ENCODE peak calls at places on chromosomes 5 and 9, in six cellular contexts. One of them, this sample, is unnamed.

GRCh38 chr5:66849803-66850202 is 253.6 kb downstream of the MAST4 start:
- DNase-seq in CD4-positive, alpha-beta T cell: no peak
- DNase-seq in suprapubic skin: no peak
- DNase-seq in substantia nigra: no peak
- DNase-seq in A549: peak; percentile 42
- DNase-seq in trophoblast cell: peak; percentile 20
- DNase-seq in this sample: no peak

GRCh38 chr9:69675563-69675962 is 3.4 kb upstream of the APBA1 start:
- DNase-seq in CD4-positive, alpha-beta T cell: no peak
- DNase-seq in suprapubic skin: no peak
- DNase-seq in substantia nigra: no peak
- DNase-seq in A549: no peak
- DNase-seq in trophoblast cell: no peak
- DNase-seq in this sample: no peak

GRCh38 chr9:124810513-124811355 is 33.8 kb downstream of the OLFML2A start:
- DNase-seq in CD4-positive, alpha-beta T cell: no peak
- DNase-seq in suprapubic skin: no peak
- DNase-seq in substantia nigra: no peak
- DNase-seq in A549: peak; percentile 80
- DNase-seq in trophoblast cell: peak; percentile 24
- DNase-seq in this sample: no peak

GRCh38 chr9:131500377-131500776 is 2.3 kb upstream of the POMT1 start:
- DNase-seq in CD4-positive, alpha-beta T cell: peak; percentile 64
- DNase-seq in suprapubic skin: no peak
- DNase-seq in substantia nigra: no peak
- DNase-seq in A549: no peak
- DNase-seq in trophoblast cell: no peak
- DNase-seq in this sample: no peak

GRCh38 chr9:114051706-114052105 is 26.4 kb downstream of the AMBP start:
- DNase-seq in CD4-positive, alpha-beta T cell: no peak
- DNase-seq in suprapubic skin: peak; percentile 47
- DNase-seq in substantia nigra: no peak
- DNase-seq in A549: no peak
- DNase-seq in trophoblast cell: no peak
- DNase-seq in this sample: no peak

GRCh38 chr5:149912226-149912864 is 32.2 kb downstream of the PDE6A start:
- DNase-seq in CD4-positive, alpha-beta T cell: no peak
- DNase-seq in suprapubic skin: no peak
- DNase-seq in substantia nigra: no peak
- DNase-seq in A549: no peak
- DNase-seq in trophoblast cell: no peak
- DNase-seq in this sample: no peak

GRCh38 chr9:4371108-4371507 is 71.2 kb upstream of the GLIS3 start:
- DNase-seq in CD4-positive, alpha-beta T cell: no peak
- DNase-seq in suprapubic skin: no peak
- DNase-seq in substantia nigra: no peak
- DNase-seq in A549: peak; percentile 23
- DNase-seq in trophoblast cell: peak; percentile 16
- DNase-seq in this sample: no peak

GRCh38 chr9:119234636-119235035 is 134.6 kb downstream of the BRINP1 start:
- DNase-seq in CD4-positive, alpha-beta T cell: no peak
- DNase-seq in suprapubic skin: no peak
- DNase-seq in substantia nigra: no peak
- DNase-seq in A549: no peak
- DNase-seq in trophoblast cell: no peak
- DNase-seq in this sample: no peak

GRCh38 chr5:79020861-79021561 is 35.9 kb upstream of the ARSB start:
- DNase-seq in CD4-positive, alpha-beta T cell: peak; percentile 34
- DNase-seq in suprapubic skin: no peak
- DNase-seq in substantia nigra: peak; percentile 35
- DNase-seq in A549: peak; percentile 66
- DNase-seq in trophoblast cell: peak; percentile 31
- DNase-seq in this sample: peak; percentile 42

GRCh38 chr5:96936431-96937221 is 746 bp downstream of the LNPEP start:
- DNase-seq in CD4-positive, alpha-beta T cell: peak; percentile 53
- DNase-seq in suprapubic skin: peak; percentile 78
- DNase-seq in substantia nigra: peak; percentile 32
- DNase-seq in A549: peak; percentile 21
- DNase-seq in trophoblast cell: no peak
- DNase-seq in this sample: no peak

GRCh38 chr5:126104951-126105350 is 318.3 kb upstream of the GRAMD2B start:
- DNase-seq in CD4-positive, alpha-beta T cell: no peak
- DNase-seq in suprapubic skin: no peak
- DNase-seq in substantia nigra: no peak
- DNase-seq in A549: no peak
- DNase-seq in trophoblast cell: no peak
- DNase-seq in this sample: no peak

GRCh38 chr5:134223406-134224251 is 2.2 kb downstream of the PPP2CA start:
- DNase-seq in CD4-positive, alpha-beta T cell: no peak
- DNase-seq in suprapubic skin: no peak
- DNase-seq in substantia nigra: no peak
- DNase-seq in A549: peak; percentile 24
- DNase-seq in trophoblast cell: no peak
- DNase-seq in this sample: no peak

GRCh38 chr5:27708579-27708978 is 670.2 kb upstream of the CDH9 start:
- DNase-seq in CD4-positive, alpha-beta T cell: no peak
- DNase-seq in suprapubic skin: no peak
- DNase-seq in substantia nigra: no peak
- DNase-seq in A549: peak; percentile 47
- DNase-seq in trophoblast cell: no peak
- DNase-seq in this sample: no peak

GRCh38 chr5:72841756-72842535 is 25.5 kb downstream of the TNPO1 start:
- DNase-seq in CD4-positive, alpha-beta T cell: no peak
- DNase-seq in suprapubic skin: no peak
- DNase-seq in substantia nigra: no peak
- DNase-seq in A549: peak; percentile 62
- DNase-seq in trophoblast cell: no peak
- DNase-seq in this sample: no peak

GRCh38 chr5:71976449-71976848 is 130.8 kb upstream of the MAP1B start:
- DNase-seq in CD4-positive, alpha-beta T cell: no peak
- DNase-seq in suprapubic skin: no peak
- DNase-seq in substantia nigra: no peak
- DNase-seq in A549: no peak
- DNase-seq in trophoblast cell: no peak
- DNase-seq in this sample: no peak

GRCh38 chr5:163822548-163822947 is 317.1 kb downstream of the MAT2B start:
- DNase-seq in CD4-positive, alpha-beta T cell: no peak
- DNase-seq in suprapubic skin: no peak
- DNase-seq in substantia nigra: no peak
- DNase-seq in A549: no peak
- DNase-seq in trophoblast cell: no peak
- DNase-seq in this sample: no peak

GRCh38 chr9:131818089-131818488 is 78.2 kb upstream of the RAPGEF1 start:
- DNase-seq in CD4-positive, alpha-beta T cell: no peak
- DNase-seq in suprapubic skin: no peak
- DNase-seq in substantia nigra: no peak
- DNase-seq in A549: no peak
- DNase-seq in trophoblast cell: no peak
- DNase-seq in this sample: no peak

GRCh38 chr9:31183866-31184265 is 1200.6 kb upstream of the ACO1 start:
- DNase-seq in CD4-positive, alpha-beta T cell: no peak
- DNase-seq in suprapubic skin: no peak
- DNase-seq in substantia nigra: no peak
- DNase-seq in A549: no peak
- DNase-seq in trophoblast cell: no peak
- DNase-seq in this sample: no peak

GRCh38 chr5:147576646-147577535 is 67.0 kb upstream of the DPYSL3 start:
- DNase-seq in CD4-positive, alpha-beta T cell: no peak
- DNase-seq in suprapubic skin: no peak
- DNase-seq in substantia nigra: peak; percentile 37
- DNase-seq in A549: peak; percentile 40
- DNase-seq in trophoblast cell: no peak
- DNase-seq in this sample: peak; percentile 24

GRCh38 chr9:110443146-110443877 is 105.6 kb upstream of the TXNDC8 start:
- DNase-seq in CD4-positive, alpha-beta T cell: no peak
- DNase-seq in suprapubic skin: no peak
- DNase-seq in substantia nigra: no peak
- DNase-seq in A549: peak; percentile 19
- DNase-seq in trophoblast cell: peak; percentile 34
- DNase-seq in this sample: no peak

GRCh38 chr9:104572612-104573011 is 3.6 kb downstream of the OR13C8 start:
- DNase-seq in CD4-positive, alpha-beta T cell: no peak
- DNase-seq in suprapubic skin: no peak
- DNase-seq in substantia nigra: no peak
- DNase-seq in A549: no peak
- DNase-seq in trophoblast cell: no peak
- DNase-seq in this sample: no peak

GRCh38 chr5:137699291-137700281 is 36.3 kb downstream of the KLHL3 start:
- DNase-seq in CD4-positive, alpha-beta T cell: no peak
- DNase-seq in suprapubic skin: no peak
- DNase-seq in substantia nigra: no peak
- DNase-seq in A549: no peak
- DNase-seq in trophoblast cell: no peak
- DNase-seq in this sample: no peak

GRCh38 chr5:58983496-58983895 is 400.6 kb downstream of the RAB3C start:
- DNase-seq in CD4-positive, alpha-beta T cell: no peak
- DNase-seq in suprapubic skin: no peak
- DNase-seq in substantia nigra: no peak
- DNase-seq in A549: no peak
- DNase-seq in trophoblast cell: peak; percentile 19
- DNase-seq in this sample: no peak

GRCh38 chr5:67997892-67998457 is 217.6 kb upstream of the PIK3R1 start:
- DNase-seq in CD4-positive, alpha-beta T cell: no peak
- DNase-seq in suprapubic skin: no peak
- DNase-seq in substantia nigra: no peak
- DNase-seq in A549: no peak
- DNase-seq in trophoblast cell: no peak
- DNase-seq in this sample: no peak

GRCh38 chr5:5066276-5067186 is 73.6 kb upstream of the ADAMTS16 start:
- DNase-seq in CD4-positive, alpha-beta T cell: no peak
- DNase-seq in suprapubic skin: no peak
- DNase-seq in substantia nigra: no peak
- DNase-seq in A549: no peak
- DNase-seq in trophoblast cell: no peak
- DNase-seq in this sample: no peak

GRCh38 chr5:107669543-107670027 is 1.2 kb downstream of the EFNA5 start:
- DNase-seq in CD4-positive, alpha-beta T cell: no peak
- DNase-seq in suprapubic skin: peak; percentile 83
- DNase-seq in substantia nigra: no peak
- DNase-seq in A549: peak; percentile 45
- DNase-seq in trophoblast cell: no peak
- DNase-seq in this sample: no peak

GRCh38 chr5:37721447-37721871 is 118.4 kb downstream of the GDNF start:
- DNase-seq in CD4-positive, alpha-beta T cell: no peak
- DNase-seq in suprapubic skin: no peak
- DNase-seq in substantia nigra: no peak
- DNase-seq in A549: no peak
- DNase-seq in trophoblast cell: no peak
- DNase-seq in this sample: no peak

GRCh38 chr5:132265336-132266030 is 8.0 kb downstream of the PDLIM4 start:
- DNase-seq in CD4-positive, alpha-beta T cell: no peak
- DNase-seq in suprapubic skin: no peak
- DNase-seq in substantia nigra: no peak
- DNase-seq in A549: peak; percentile 73
- DNase-seq in trophoblast cell: peak; percentile 90
- DNase-seq in this sample: no peak

DNA sequence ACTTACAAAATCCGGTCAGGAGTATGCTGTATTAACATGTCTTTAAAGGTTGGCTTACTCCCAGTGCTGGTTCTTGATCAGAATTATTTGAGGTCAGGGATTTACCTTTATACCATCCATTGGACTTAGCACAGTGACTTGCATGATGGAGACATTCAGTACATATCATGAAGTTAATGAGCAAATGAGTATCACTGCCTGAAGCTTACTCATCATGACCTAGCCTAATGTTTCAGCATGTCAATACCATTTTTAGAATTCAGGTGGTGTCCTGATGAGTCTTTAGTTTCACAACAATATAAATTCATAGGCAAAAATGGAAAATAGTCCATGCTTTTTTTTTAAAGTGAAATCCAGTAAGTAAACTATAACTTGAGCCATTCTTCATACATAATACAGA is 226.0 kb upstream of the C9orf72 start:
- DNase-seq in CD4-positive, alpha-beta T cell: no peak
- DNase-seq in suprapubic skin: no peak
- DNase-seq in substantia nigra: no peak
- DNase-seq in A549: no peak
- DNase-seq in trophoblast cell: no peak
- DNase-seq in this sample: no peak
- H3K27ac ChIP-seq in CD4-positive, alpha-beta T cell: no peak overlapping the region
- H3K27ac ChIP-seq in suprapubic skin: no peak overlapping the region
- H3K27ac ChIP-seq in substantia nigra: no peak overlapping the region
- H3K27ac ChIP-seq in A549: no peak overlapping the region
- H3K27ac ChIP-seq in trophoblast cell: no peak overlapping the region
- H3K27ac ChIP-seq in this sample: no peak overlapping the region

GRCh38 chr5:39674209-39675082 is 249.7 kb upstream of the DAB2 start:
- DNase-seq in CD4-positive, alpha-beta T cell: no peak
- DNase-seq in suprapubic skin: no peak
- DNase-seq in substantia nigra: no peak
- DNase-seq in A549: no peak
- DNase-seq in trophoblast cell: no peak
- DNase-seq in this sample: no peak
- H3K27ac ChIP-seq in CD4-positive, alpha-beta T cell: no peak overlapping the region
- H3K27ac ChIP-seq in suprapubic skin: no peak overlapping the region
- H3K27ac ChIP-seq in substantia nigra: no peak overlapping the region
- H3K27ac ChIP-seq in A549: no peak overlapping the region
- H3K27ac ChIP-seq in trophoblast cell: no peak overlapping the region
- H3K27ac ChIP-seq in this sample: no peak overlapping the region

DNA sequence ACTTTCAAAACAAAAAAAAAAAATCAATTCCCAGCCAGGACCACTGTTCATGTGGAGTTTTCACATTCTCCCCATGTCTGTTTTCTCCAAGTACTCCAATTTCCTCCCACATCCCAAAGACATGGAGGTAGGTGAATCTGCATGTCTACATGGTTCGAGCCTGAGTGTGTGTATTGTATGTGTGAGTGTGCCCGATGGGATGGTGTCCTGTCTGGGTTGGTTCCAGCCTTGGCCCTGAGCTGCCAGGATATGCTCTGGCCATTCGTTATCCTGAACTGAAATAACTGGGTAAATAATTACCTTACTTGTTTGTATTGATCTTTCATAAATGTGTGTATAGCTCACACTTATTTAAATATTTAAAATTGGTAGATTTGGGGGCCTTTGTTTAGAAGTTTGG is 452.3 kb upstream of the RORB start:
- DNase-seq in CD4-positive, alpha-beta T cell: no peak
- DNase-seq in suprapubic skin: no peak
- DNase-seq in substantia nigra: no peak
- DNase-seq in A549: no peak
- DNase-seq in trophoblast cell: no peak
- DNase-seq in this sample: no peak
- H3K27ac ChIP-seq in CD4-positive, alpha-beta T cell: no peak overlapping the region
- H3K27ac ChIP-seq in suprapubic skin: no peak overlapping the region
- H3K27ac ChIP-seq in substantia nigra: no peak overlapping the region
- H3K27ac ChIP-seq in A549: no peak overlapping the region
- H3K27ac ChIP-seq in trophoblast cell: no peak overlapping the region
- H3K27ac ChIP-seq in this sample: no peak overlapping the region

DNA sequence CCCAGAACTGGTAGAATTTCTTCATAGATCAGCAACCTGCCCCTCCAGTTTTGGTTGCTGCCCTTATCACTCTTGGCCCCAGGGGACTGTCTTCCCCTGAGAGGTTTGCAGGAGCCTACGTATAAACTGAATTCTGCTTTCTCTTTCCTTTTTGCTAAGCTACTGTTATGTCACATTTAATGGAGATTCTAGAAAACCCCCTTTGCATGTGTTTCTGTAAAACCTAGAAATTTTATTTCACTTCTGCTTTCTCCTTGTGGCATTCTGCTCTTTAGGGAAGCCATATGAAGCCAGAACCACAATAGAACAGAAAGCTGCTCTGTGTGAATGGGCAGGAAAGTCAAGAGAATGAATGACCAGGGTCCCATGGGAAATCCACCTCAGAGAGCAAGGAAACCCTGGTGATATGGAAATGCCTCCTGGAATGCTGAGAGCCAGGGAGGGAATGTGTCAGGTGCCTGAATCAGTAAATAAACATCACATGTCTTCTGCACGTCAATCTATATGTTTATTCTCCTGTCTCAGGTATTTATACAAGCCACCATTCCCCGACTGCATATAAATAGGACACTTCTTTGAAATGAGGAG is 3.4 kb downstream of the IFNA2 start:
- DNase-seq in CD4-positive, alpha-beta T cell: no peak
- DNase-seq in suprapubic skin: no peak
- DNase-seq in substantia nigra: no peak
- DNase-seq in A549: peak; percentile 46
- DNase-seq in trophoblast cell: peak; percentile 26
- DNase-seq in this sample: no peak
- H3K27ac ChIP-seq in CD4-positive, alpha-beta T cell: no peak overlapping the region
- H3K27ac ChIP-seq in suprapubic skin: no peak overlapping the region
- H3K27ac ChIP-seq in substantia nigra: no peak overlapping the region
- H3K27ac ChIP-seq in A549: no peak overlapping the region
- H3K27ac ChIP-seq in trophoblast cell: no peak overlapping the region
- H3K27ac ChIP-seq in this sample: no peak overlapping the region

This sample was measured in Panc1.